ENCODE peak calls at places on chromosomes 13 and 19, in ten cellular contexts. One of them, this sample, is unnamed.
A peak's percentile ranks its signal among the peaks of the same experiment; 100 is the strongest.

GRCh38 chr19:1105873-1106840 is 2.4 kb downstream of the GPX4 start:
- DNase-seq in RWPE1: no peak
- DNase-seq in IMR-90: no peak
- DNase-seq in endothelial cell: no peak
- DNase-seq in heart right ventricle: no peak
- DNase-seq in neural crest cell: no peak
- DNase-seq in Panc1: no peak
- DNase-seq in H9: no peak
- DNase-seq in neural progenitor cell: no peak
- DNase-seq in thyroid gland: no peak
- DNase-seq in this sample: no peak

GRCh38 chr19:15287496-15287895 is 44.8 kb downstream of the BRD4 start:
- DNase-seq in neural progenitor cell: no peak
- DNase-seq in thyroid gland: no peak
- DNase-seq in IMR-90: no peak
- DNase-seq in Panc1: no peak
- DNase-seq in RWPE1: no peak
- DNase-seq in neural crest cell: no peak
- DNase-seq in endothelial cell: no peak
- DNase-seq in heart right ventricle: no peak
- DNase-seq in H9: no peak
- DNase-seq in this sample: no peak

GRCh38 chr13:113935081-113935511 is 38.8 kb downstream of the C13orf46 start:
- DNase-seq in RWPE1: no peak
- DNase-seq in endothelial cell: no peak
- DNase-seq in neural crest cell: peak; percentile 25
- DNase-seq in IMR-90: no peak
- DNase-seq in heart right ventricle: no peak
- DNase-seq in neural progenitor cell: peak; percentile 43
- DNase-seq in Panc1: no peak
- DNase-seq in H9: peak; percentile 53
- DNase-seq in thyroid gland: no peak
- DNase-seq in this sample: peak; percentile 26

GRCh38 chr19:41039806-41040205 is 48.4 kb upstream of the CYP2A13 start:
- DNase-seq in neural crest cell: no peak
- DNase-seq in endothelial cell: no peak
- DNase-seq in neural progenitor cell: no peak
- DNase-seq in RWPE1: no peak
- DNase-seq in Panc1: no peak
- DNase-seq in H9: no peak
- DNase-seq in thyroid gland: no peak
- DNase-seq in heart right ventricle: no peak
- DNase-seq in IMR-90: no peak
- DNase-seq in this sample: no peak

GRCh38 chr13:114017028-114017630 is 43.3 kb upstream of the C13orf46 start:
- DNase-seq in thyroid gland: no peak
- DNase-seq in H9: peak; percentile 58
- DNase-seq in neural progenitor cell: peak; percentile 45
- DNase-seq in heart right ventricle: peak; percentile 14
- DNase-seq in IMR-90: peak; percentile 42
- DNase-seq in neural crest cell: no peak
- DNase-seq in endothelial cell: no peak
- DNase-seq in RWPE1: no peak
- DNase-seq in Panc1: no peak
- DNase-seq in this sample: no peak

GRCh38 chr19:13938361-13939027 is at the start of gene PODNL1:
- DNase-seq in endothelial cell: no peak
- DNase-seq in RWPE1: no peak
- DNase-seq in neural progenitor cell: peak; percentile 28
- DNase-seq in heart right ventricle: no peak
- DNase-seq in H9: no peak
- DNase-seq in thyroid gland: no peak
- DNase-seq in IMR-90: peak; percentile 53
- DNase-seq in Panc1: no peak
- DNase-seq in neural crest cell: no peak
- DNase-seq in this sample: no peak

GRCh38 chr13:91123456-91124127 is 223.9 kb upstream of the MIR17HG start:
- DNase-seq in neural progenitor cell: no peak
- DNase-seq in thyroid gland: no peak
- DNase-seq in Panc1: no peak
- DNase-seq in neural crest cell: no peak
- DNase-seq in RWPE1: no peak
- DNase-seq in H9: no peak
- DNase-seq in endothelial cell: peak; percentile 15
- DNase-seq in heart right ventricle: no peak
- DNase-seq in IMR-90: no peak
- DNase-seq in this sample: no peak

GRCh38 chr13:51237887-51238286 is 15.7 kb downstream of the FAM124A start:
- DNase-seq in endothelial cell: no peak
- DNase-seq in Panc1: no peak
- DNase-seq in IMR-90: no peak
- DNase-seq in RWPE1: no peak
- DNase-seq in thyroid gland: no peak
- DNase-seq in H9: peak; percentile 10
- DNase-seq in heart right ventricle: no peak
- DNase-seq in neural crest cell: no peak
- DNase-seq in neural progenitor cell: no peak
- DNase-seq in this sample: no peak

GRCh38 chr13:98900442-98900841 is 77.4 kb downstream of the DOCK9 start:
- DNase-seq in IMR-90: no peak
- DNase-seq in H9: no peak
- DNase-seq in Panc1: no peak
- DNase-seq in neural progenitor cell: no peak
- DNase-seq in heart right ventricle: no peak
- DNase-seq in RWPE1: no peak
- DNase-seq in endothelial cell: no peak
- DNase-seq in thyroid gland: no peak
- DNase-seq in neural crest cell: no peak
- DNase-seq in this sample: no peak

GRCh38 chr13:98893361-98893760 is 84.5 kb downstream of the DOCK9 start:
- DNase-seq in Panc1: no peak
- DNase-seq in neural progenitor cell: no peak
- DNase-seq in H9: no peak
- DNase-seq in heart right ventricle: no peak
- DNase-seq in neural crest cell: no peak
- DNase-seq in IMR-90: no peak
- DNase-seq in RWPE1: no peak
- DNase-seq in endothelial cell: no peak
- DNase-seq in thyroid gland: no peak
- DNase-seq in this sample: no peak

GRCh38 chr13:98896083-98896867 is 81.6 kb downstream of the DOCK9 start:
- DNase-seq in neural crest cell: no peak
- DNase-seq in RWPE1: no peak
- DNase-seq in thyroid gland: no peak
- DNase-seq in endothelial cell: no peak
- DNase-seq in IMR-90: no peak
- DNase-seq in heart right ventricle: no peak
- DNase-seq in H9: no peak
- DNase-seq in Panc1: no peak
- DNase-seq in neural progenitor cell: no peak
- DNase-seq in this sample: no peak

GRCh38 chr13:98896868-98897144 is 81.1 kb downstream of the DOCK9 start:
- DNase-seq in H9: no peak
- DNase-seq in RWPE1: no peak
- DNase-seq in neural crest cell: no peak
- DNase-seq in neural progenitor cell: no peak
- DNase-seq in thyroid gland: no peak
- DNase-seq in endothelial cell: no peak
- DNase-seq in IMR-90: no peak
- DNase-seq in heart right ventricle: no peak
- DNase-seq in Panc1: no peak
- DNase-seq in this sample: no peak

DNA sequence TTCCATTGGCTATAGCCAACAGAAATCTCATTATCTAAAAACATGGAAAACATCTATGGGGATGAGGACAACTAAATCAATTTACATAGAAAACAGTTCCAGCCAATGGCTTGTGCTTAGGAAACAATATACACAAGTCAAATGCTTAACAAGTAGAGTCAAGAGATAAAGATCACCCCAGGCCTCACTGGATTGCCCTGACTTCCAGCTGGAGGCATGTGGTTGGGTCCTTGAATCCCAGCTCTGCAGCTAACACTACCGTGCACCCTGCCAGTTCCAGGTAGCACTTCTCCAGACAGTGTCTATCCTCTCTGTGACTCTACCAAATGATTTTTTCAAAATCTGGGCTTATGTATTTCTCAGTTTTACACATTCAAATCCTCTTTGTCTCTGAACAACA is 80.2 kb downstream of the DOCK9 start:
- DNase-seq in neural crest cell: no peak
- DNase-seq in IMR-90: no peak
- DNase-seq in RWPE1: no peak
- DNase-seq in heart right ventricle: no peak
- DNase-seq in H9: no peak
- DNase-seq in Panc1: no peak
- DNase-seq in neural progenitor cell: no peak
- DNase-seq in thyroid gland: no peak
- DNase-seq in endothelial cell: no peak
- DNase-seq in this sample: no peak
- TF ChIP-seq CTCF in neural crest cell: no peak
- TF ChIP-seq CTCF in IMR-90: no peak
- TF ChIP-seq CTCF in RWPE1: no peak
- TF ChIP-seq CTCF in heart right ventricle: no peak
- TF ChIP-seq CTCF in H9: no peak
- TF ChIP-seq CTCF in Panc1: no peak
- TF ChIP-seq CTCF in neural progenitor cell: no peak
- TF ChIP-seq CTCF in thyroid gland: no peak
- TF ChIP-seq CTCF in endothelial cell: no peak
- TF ChIP-seq CTCF in this sample: no peak

GRCh38 chr13:33072759-33073158 is 56.5 kb downstream of the KL start:
- DNase-seq in neural crest cell: no peak
- DNase-seq in heart right ventricle: no peak
- DNase-seq in neural progenitor cell: no peak
- DNase-seq in endothelial cell: no peak
- DNase-seq in thyroid gland: no peak
- DNase-seq in RWPE1: no peak
- DNase-seq in IMR-90: no peak
- DNase-seq in Panc1: no peak
- DNase-seq in H9: no peak
- DNase-seq in this sample: no peak

GRCh38 chr13:33072282-33072681 is 56.1 kb downstream of the KL start:
- DNase-seq in Panc1: no peak
- DNase-seq in thyroid gland: no peak
- DNase-seq in endothelial cell: no peak
- DNase-seq in heart right ventricle: no peak
- DNase-seq in H9: no peak
- DNase-seq in RWPE1: no peak
- DNase-seq in neural crest cell: no peak
- DNase-seq in neural progenitor cell: no peak
- DNase-seq in IMR-90: no peak
- DNase-seq in this sample: no peak

GRCh38 chr13:33066329-33066728 is 50.1 kb downstream of the KL start:
- DNase-seq in H9: no peak
- DNase-seq in neural progenitor cell: no peak
- DNase-seq in neural crest cell: no peak
- DNase-seq in endothelial cell: no peak
- DNase-seq in IMR-90: no peak
- DNase-seq in heart right ventricle: no peak
- DNase-seq in Panc1: no peak
- DNase-seq in RWPE1: no peak
- DNase-seq in thyroid gland: no peak
- DNase-seq in this sample: no peak

GRCh38 chr13:33070713-33071112 is 54.5 kb downstream of the KL start:
- DNase-seq in IMR-90: peak; percentile 19
- DNase-seq in endothelial cell: no peak
- DNase-seq in neural crest cell: no peak
- DNase-seq in thyroid gland: no peak
- DNase-seq in Panc1: no peak
- DNase-seq in RWPE1: peak; percentile 15
- DNase-seq in H9: no peak
- DNase-seq in heart right ventricle: no peak
- DNase-seq in neural progenitor cell: no peak
- DNase-seq in this sample: no peak

DNA sequence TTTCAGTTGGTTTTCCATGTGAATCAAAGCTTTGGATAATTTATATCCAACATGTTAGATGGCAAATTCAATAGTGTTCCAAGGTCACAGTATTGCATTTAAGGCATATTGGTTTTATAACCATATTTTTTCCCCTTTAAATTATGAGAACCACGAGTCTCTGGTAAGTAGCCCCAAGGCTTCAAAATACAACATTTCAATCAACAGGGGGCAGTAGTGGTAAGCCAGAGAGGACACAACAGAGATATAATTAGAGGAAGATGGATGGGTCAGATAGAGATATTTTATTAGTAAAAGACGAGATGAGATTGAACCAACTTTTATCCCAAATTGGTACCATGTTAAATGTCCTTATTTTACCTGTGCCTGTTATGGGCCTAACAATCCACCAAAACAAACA is 53.1 kb downstream of the KL start:
- DNase-seq in IMR-90: no peak
- DNase-seq in H9: no peak
- DNase-seq in Panc1: no peak
- DNase-seq in neural progenitor cell: no peak
- DNase-seq in thyroid gland: no peak
- DNase-seq in RWPE1: no peak
- DNase-seq in endothelial cell: no peak
- DNase-seq in neural crest cell: no peak
- DNase-seq in heart right ventricle: no peak
- DNase-seq in this sample: no peak
- TF ChIP-seq CTCF in IMR-90: peak; percentile 14
- TF ChIP-seq CTCF in H9: peak; percentile 66
- TF ChIP-seq CTCF in Panc1: peak; percentile 4
- TF ChIP-seq CTCF in neural progenitor cell: peak; percentile 49
- TF ChIP-seq CTCF in thyroid gland: peak; percentile 43
- TF ChIP-seq CTCF in RWPE1: no peak
- TF ChIP-seq CTCF in endothelial cell: peak; percentile 32
- TF ChIP-seq CTCF in neural crest cell: peak; percentile 24
- TF ChIP-seq CTCF in heart right ventricle: peak; percentile 43
- TF ChIP-seq CTCF in this sample: no peak

GRCh38 chr13:94416454-94417080 is 62.9 kb downstream of the DCT start:
- DNase-seq in thyroid gland: no peak
- DNase-seq in neural progenitor cell: peak; percentile 83
- DNase-seq in RWPE1: no peak
- DNase-seq in H9: peak; percentile 84
- DNase-seq in endothelial cell: peak; percentile 52
- DNase-seq in IMR-90: peak; percentile 24
- DNase-seq in heart right ventricle: no peak
- DNase-seq in Panc1: no peak
- DNase-seq in neural crest cell: peak; percentile 23
- DNase-seq in this sample: peak; percentile 34
- TF ChIP-seq CTCF in thyroid gland: no peak
- TF ChIP-seq CTCF in neural progenitor cell: peak; percentile 87
- TF ChIP-seq CTCF in RWPE1: peak; percentile 15
- TF ChIP-seq CTCF in H9: peak; percentile 93
- TF ChIP-seq CTCF in endothelial cell: peak; percentile 63
- TF ChIP-seq CTCF in IMR-90: peak; percentile 40
- TF ChIP-seq CTCF in heart right ventricle: peak; percentile 43
- TF ChIP-seq CTCF in Panc1: peak; percentile 47
- TF ChIP-seq CTCF in neural crest cell: peak; percentile 71
- TF ChIP-seq CTCF in this sample: peak; percentile 70

DNA sequence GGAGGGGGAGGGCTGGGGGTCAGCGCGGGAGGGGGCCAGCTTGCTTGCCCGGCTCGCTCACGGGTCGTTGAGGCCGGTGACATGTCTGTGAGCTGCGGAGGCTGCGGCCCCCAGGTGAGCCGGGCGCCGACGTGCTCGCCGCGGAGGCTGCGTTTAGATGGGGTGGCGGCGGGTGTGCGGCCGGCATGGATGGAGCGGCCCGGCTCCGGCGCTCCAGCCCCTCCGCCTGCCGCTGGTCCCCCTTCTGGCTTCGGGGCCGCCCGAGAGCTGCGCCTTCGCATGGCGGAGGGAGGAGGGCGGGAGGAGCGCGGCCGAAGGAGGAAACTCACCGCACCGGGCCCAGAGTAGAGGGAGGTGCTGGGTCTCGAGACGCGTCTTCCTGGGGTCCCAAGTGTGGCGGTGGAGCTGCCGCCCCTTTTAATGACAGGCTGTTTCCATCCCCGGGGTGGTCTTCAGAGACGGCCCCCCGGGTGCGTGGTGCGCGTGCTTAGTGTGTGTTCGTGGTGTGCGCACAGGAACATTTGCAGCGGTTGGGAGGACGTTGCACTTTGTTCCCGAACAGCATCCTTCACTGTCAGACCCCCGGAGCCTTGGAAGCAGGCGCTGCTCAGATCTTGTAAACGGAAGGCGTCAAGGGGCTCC is at the start of gene AKAP11:
- DNase-seq in endothelial cell: peak; percentile 61
- DNase-seq in IMR-90: peak; percentile 28
- DNase-seq in H9: no peak
- DNase-seq in neural progenitor cell: peak; percentile 84
- DNase-seq in Panc1: no peak
- DNase-seq in neural crest cell: peak; percentile 38
- DNase-seq in heart right ventricle: peak; percentile 57
- DNase-seq in RWPE1: peak; percentile 44
- DNase-seq in thyroid gland: no peak
- DNase-seq in this sample: peak; percentile 74
- TF ChIP-seq CTCF in endothelial cell: no peak
- TF ChIP-seq CTCF in IMR-90: no peak
- TF ChIP-seq CTCF in H9: no peak
- TF ChIP-seq CTCF in neural progenitor cell: no peak
- TF ChIP-seq CTCF in Panc1: no peak
- TF ChIP-seq CTCF in neural crest cell: no peak
- TF ChIP-seq CTCF in heart right ventricle: no peak
- TF ChIP-seq CTCF in RWPE1: no peak
- TF ChIP-seq CTCF in thyroid gland: no peak
- TF ChIP-seq CTCF in this sample: no peak